ENCODE peak calls at places on chromosomes 2 and 18, in seven cellular contexts. D is CD8-positive, alpha-beta memory T cell; O is HT1080; X is esophagus squamous epithelium; L is activated CD4-positive, alpha-beta T cell treated with anti-CD3 and anti-CD28 coated beads, Interleukin-2, amount 10 ng/mL, durations not matched to agents 7 days and 5 days; Q is NCI-H510A; W is GM12864. J is an unnamed sample.

GRCh38 chr18:36734589-36734988 is 94.2 kb downstream of the TPGS2 start:
- DNase-seq in D (no peak), O (no peak), X (no peak), L (no peak), Q (no peak), W (no peak), J (no peak)

GRCh38 chr2:109513749-109514588 is 99.8 kb downstream of the SEPTIN10 start:
- DNase-seq in D (no peak), O (peak), X (no peak), L (no peak), Q (no peak), W (peak), J (peak)

GRCh38 chr2:233856184-233856583 is 1.8 kb upstream of the HJURP start:
- DNase-seq in D (no peak), O (no peak), X (no peak), L (no peak), Q (no peak), W (no peak), J (no peak)

GRCh38 chr2:216274194-216274593 is 98.1 kb downstream of the MARCHF4 start:
- DNase-seq in D (no peak), O (no peak), X (no peak), L (no peak), Q (no peak), W (no peak), J (no peak)

GRCh38 chr18:79397288-79397829 is 1.6 kb downstream of the NFATC1 start:
- DNase-seq in D (peak), O (no peak), X (no peak), L (no peak), Q (no peak), W (no peak), J (no peak)

GRCh38 chr2:46184794-46185583 is 112.2 kb upstream of the EPAS1 start:
- DNase-seq in D (no peak), O (no peak), X (no peak), L (no peak), Q (no peak), W (no peak), J (no peak)

GRCh38 chr18:80108122-80108536 is 933 bp upstream of the ADNP2 start:
- DNase-seq in D (no peak), O (no peak), X (no peak), L (no peak), Q (no peak), W (no peak), J (no peak)

GRCh38 chr2:215420471-215420935 is 15.4 kb downstream of the FN1 start:
- DNase-seq in D (no peak), O (no peak), X (no peak), L (no peak), Q (no peak), W (no peak), J (no peak)

GRCh38 chr18:63405986-63406385 is 16.3 kb downstream of the VPS4B start:
- DNase-seq in D (no peak), O (no peak), X (no peak), L (no peak), Q (no peak), W (no peak), J (no peak)

GRCh38 chr2:237581751-237582746 is 8.5 kb downstream of the RAB17 start:
- DNase-seq in D (peak), O (peak), X (no peak), L (peak), Q (no peak), W (peak), J (peak)

GRCh38 chr2:143960177-143960576 is 559.7 kb downstream of the ZEB2 start:
- DNase-seq in D (no peak), O (peak), X (no peak), L (no peak), Q (no peak), W (no peak), J (no peak)

J was measured in thoracic aorta.